ENCODE peak calls at places on chromosome X, in ten cellular contexts. F is activated CD4-positive, alpha-beta T cell treated with anti-CD3 and anti-CD28 coated beads, Interleukin-2, amount 10 ng/mL, durations not matched to agents 7 days and 5 days; H is bronchial epithelial cell; Q is amniotic epithelial cell; G is DMS 273 treated with DMSO at 0.1 percent for 48 hours; B is hypothalamus; Z is cardiac muscle cell; V is AG04450; U is activated B cell treated with CpG ODN at 0.5 μM for 24 hours; J is ascending aorta. I is an unnamed sample.

GRCh38 chrX:107851215-107851614 is 25.5 kb downstream of the MID2 start:
- DNase-seq in B (no peak), Q (peak), J (no peak), Z (no peak), G (no peak), H (peak), U (no peak), V (no peak), F (no peak), I (no peak)

GRCh38 chrX:46208225-46208854 is 336.9 kb downstream of the ZNF674 start:
- DNase-seq in F (no peak), H (peak), G (no peak), J (no peak), Z (no peak), Q (peak), V (no peak), U (no peak), B (no peak), I (no peak)

GRCh38 chrX:115560978-115561604 is at the start of gene PLS3:
- DNase-seq in Z (peak), U (no peak), F (peak), V (peak), H (peak), J (peak), B (peak), Q (peak), G (peak), I (no peak)

GRCh38 chrX:79557212-79557611 is 190.1 kb upstream of the ITM2A start:
- DNase-seq in J (no peak), V (no peak), F (no peak), G (no peak), Z (no peak), B (no peak), H (no peak), U (no peak), Q (no peak), I (no peak)

GRCh38 chrX:74133156-74133796 is 170.7 kb upstream of the ZCCHC13 start:
- DNase-seq in B (no peak), Q (peak), H (peak), Z (peak), F (peak), V (peak), U (no peak), J (no peak), G (no peak), I (peak)

GRCh38 chrX:56783450-56783831 is 54.4 kb downstream of the NBDY start:
- DNase-seq in V (no peak), G (no peak), U (no peak), F (no peak), Z (no peak), Q (no peak), H (no peak), B (peak), J (peak), I (no peak)

GRCh38 chrX:29233592-29234179 is 646.4 kb downstream of the IL1RAPL1 start:
- DNase-seq in F (no peak), G (no peak), V (no peak), Q (no peak), B (no peak), H (no peak), U (no peak), J (no peak), Z (no peak), I (no peak)

GRCh38 chrX:11533211-11533651 is 132.5 kb downstream of the ARHGAP6 start:
- DNase-seq in J (no peak), H (peak), V (peak), B (no peak), Q (peak), F (peak), U (no peak), Z (peak), G (peak), I (peak)

GRCh38 chrX:133897593-133898163 is 87.7 kb downstream of the GPC3 start:
- DNase-seq in Q (no peak), B (no peak), J (no peak), U (no peak), H (no peak), Z (no peak), F (no peak), G (peak), V (no peak), I (peak)

GRCh38 chrX:39826813-39827543 is 270.8 kb downstream of the BCOR start:
- DNase-seq in H (no peak), V (no peak), Q (no peak), G (no peak), Z (no peak), B (no peak), J (no peak), F (no peak), U (no peak), I (peak)

GRCh38 chrX:148298737-148299136 is 201.7 kb upstream of the AFF2 start:
- DNase-seq in J (no peak), F (no peak), B (no peak), U (no peak), Q (no peak), Z (no peak), V (no peak), H (no peak), G (no peak), I (no peak)

GRCh38 chrX:43753637-43754036 is 97.5 kb downstream of the MAOA start:
- DNase-seq in G (no peak), U (no peak), V (no peak), H (peak), F (no peak), Z (no peak), B (no peak), Q (no peak), J (no peak), I (no peak)

GRCh38 chrX:50081282-50081955 is 119.4 kb downstream of the AKAP4 start:
- DNase-seq in Q (no peak), J (no peak), B (no peak), H (peak), U (no peak), Z (peak), V (no peak), F (no peak), G (no peak), I (peak)

GRCh38 chrX:48509245-48509590 is 426 bp downstream of the PORCN start:
- DNase-seq in H (no peak), V (no peak), J (no peak), G (no peak), U (no peak), B (no peak), F (no peak), Q (no peak), Z (no peak), I (no peak)

GRCh38 chrX:140672840-140673731 is 36.5 kb upstream of the LINC00632 start:
- DNase-seq in Z (no peak), J (no peak), G (no peak), V (no peak), B (no peak), H (no peak), Q (no peak), F (no peak), U (no peak), I (no peak)

GRCh38 chrX:41009816-41010187 is 75.4 kb upstream of the USP9X start:
- DNase-seq in G (no peak), Z (no peak), J (no peak), U (no peak), Q (no peak), F (no peak), V (no peak), B (no peak), H (no peak), I (no peak)

I was measured in NCI-H2171 treated with DMSO at 0.1 percent for 48 hours.